ENCODE peak calls at places on chromosome 9, in nine cellular contexts. E is lower lobe of right lung; U is colonic mucosa; Q is testis; G is RWPE1; R is epithelial cell of prostate; B is stomach; J is neural progenitor cell; Z is CD8-positive, alpha-beta T cell. P is an unnamed sample.

GRCh38 chr9:94097788-94098413 is 13.6 kb downstream of the PTPDC1 start:
- DNase-seq in J (no peak), Z (no peak), R (peak; percentile 66), U (no peak), E (no peak), B (no peak), Q (no peak), G (peak; percentile 94), P (no peak)

GRCh38 chr9:131188986-131189385 is 63.6 kb downstream of the NUP214 start:
- DNase-seq in R (no peak), Q (no peak), B (no peak), J (no peak), Z (no peak), E (no peak), U (no peak), G (no peak), P (no peak)

GRCh38 chr9:16267336-16268036 is 603.0 kb downstream of the BNC2 start:
- DNase-seq in J (no peak), G (no peak), B (peak; percentile 51), Q (no peak), R (no peak), E (no peak), U (peak; percentile 20), Z (no peak), P (no peak)

GRCh38 chr9:123567013-123567412 is 211.0 kb downstream of the CRB2 start:
- DNase-seq in G (no peak), B (no peak), J (no peak), Z (no peak), R (no peak), U (no peak), Q (no peak), E (no peak), P (no peak)

GRCh38 chr9:134559013-134559412 is 82.6 kb upstream of the COL5A1 start:
- DNase-seq in G (no peak), B (no peak), U (no peak), Z (no peak), J (no peak), Q (no peak), R (no peak), E (no peak), P (no peak)

GRCh38 chr9:16344343-16344742 is 526.1 kb downstream of the BNC2 start:
- DNase-seq in Z (no peak), R (peak; percentile 31), B (no peak), J (no peak), E (no peak), G (peak; percentile 66), Q (no peak), U (no peak), P (no peak)

GRCh38 chr9:38694676-38695075 is 25.3 kb downstream of the FAM240B start:
- DNase-seq in J (no peak), U (no peak), E (no peak), B (no peak), R (no peak), Z (no peak), Q (no peak), G (no peak), P (peak; percentile 60)

GRCh38 chr9:136290508-136291000 is 13.3 kb downstream of the CCDC187 start:
- DNase-seq in U (no peak), J (no peak), Z (no peak), R (no peak), Q (no peak), E (no peak), G (no peak), B (no peak), P (no peak)

GRCh38 chr9:124352616-124353015 is 62.6 kb downstream of the PSMB7 start:
- DNase-seq in G (no peak), B (no peak), E (no peak), Q (no peak), U (no peak), Z (no peak), R (no peak), J (no peak), P (no peak)

GRCh38 chr9:77839459-77840140 is 191.5 kb upstream of the GNA14 start:
- DNase-seq in R (no peak), Z (no peak), U (no peak), J (no peak), Q (no peak), B (no peak), E (no peak), G (no peak), P (no peak)

GRCh38 chr9:106312913-106313312 is 550.1 kb upstream of the ZNF462 start:
- DNase-seq in Z (no peak), R (no peak), G (no peak), J (no peak), E (no peak), B (no peak), Q (no peak), U (no peak), P (no peak)

GRCh38 chr9:503881-504852 is 289.5 kb downstream of the DOCK8 start:
- DNase-seq in Q (peak; percentile 80), J (peak; percentile 94), Z (peak; percentile 59), G (peak; percentile 70), E (peak; percentile 87), U (peak; percentile 82), R (no peak), B (peak; percentile 87), P (peak; percentile 70)
- H3K27ac ChIP-seq in Q (peak within 1 kb of the TSS; percentile 81), J (no peak within 1 kb of the TSS), Z (peak within 1 kb of the TSS; percentile 3), G (peak within 1 kb of the TSS; percentile 83), E (peak within 1 kb of the TSS; percentile 81), U (peak within 1 kb of the TSS; percentile 84), R (peak within 1 kb of the TSS; percentile 61), B (peak within 1 kb of the TSS; percentile 96), P (peak within 1 kb of the TSS; percentile 82)

GRCh38 chr9:95316274-95316673 is 1.2 kb downstream of the FANCC start:
- DNase-seq in E (no peak), B (no peak), R (no peak), Q (no peak), U (no peak), J (peak; percentile 28), G (no peak), Z (no peak), P (no peak)
- H3K27ac ChIP-seq in E (peak overlapping the region; percentile 96), B (no peak overlapping the region), R (no peak overlapping the region), Q (peak overlapping the region; percentile 33), U (peak overlapping the region; percentile 96), J (peak overlapping the region; percentile 99), G (peak overlapping the region; percentile 100), Z (no peak overlapping the region), P (no peak overlapping the region)

DNA sequence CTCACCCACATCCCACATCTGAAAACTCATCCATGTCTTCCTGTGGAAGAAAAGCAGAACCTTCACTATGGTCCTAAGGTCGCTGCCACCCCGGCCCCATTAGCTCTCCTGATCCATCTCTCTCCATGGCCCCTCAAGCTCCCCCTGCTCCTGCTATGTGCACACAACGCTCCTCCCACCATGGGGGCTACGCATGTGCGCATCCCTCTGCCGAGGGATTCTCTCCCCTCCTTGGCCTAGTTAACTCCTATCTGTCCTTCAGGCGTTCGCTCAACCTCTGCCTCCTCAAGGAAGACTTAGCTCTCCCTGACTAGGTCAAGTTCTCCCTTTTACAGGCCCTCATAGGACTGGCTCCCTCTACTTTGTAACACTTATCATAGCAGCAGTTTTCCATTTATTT is 9.8 kb downstream of the AKNA start:
- DNase-seq in U (no peak), B (no peak), G (no peak), E (no peak), J (no peak), Q (no peak), R (no peak), Z (no peak), P (no peak)
- H3K27ac ChIP-seq in U (no peak overlapping the region), B (no peak overlapping the region), G (no peak overlapping the region), E (no peak overlapping the region), J (no peak overlapping the region), Q (no peak overlapping the region), R (no peak overlapping the region), Z (peak overlapping the region; percentile 31), P (no peak overlapping the region)

GRCh38 chr9:137663584-137663983 is 44.8 kb downstream of the EHMT1 start:
- DNase-seq in G (no peak), E (no peak), Q (no peak), U (no peak), Z (no peak), R (no peak), B (no peak), J (no peak), P (no peak)
- H3K27ac ChIP-seq in G (no peak overlapping the region), E (no peak overlapping the region), Q (no peak overlapping the region), U (no peak overlapping the region), Z (no peak overlapping the region), R (no peak overlapping the region), B (no peak overlapping the region), J (no peak overlapping the region), P (no peak overlapping the region)

DNA sequence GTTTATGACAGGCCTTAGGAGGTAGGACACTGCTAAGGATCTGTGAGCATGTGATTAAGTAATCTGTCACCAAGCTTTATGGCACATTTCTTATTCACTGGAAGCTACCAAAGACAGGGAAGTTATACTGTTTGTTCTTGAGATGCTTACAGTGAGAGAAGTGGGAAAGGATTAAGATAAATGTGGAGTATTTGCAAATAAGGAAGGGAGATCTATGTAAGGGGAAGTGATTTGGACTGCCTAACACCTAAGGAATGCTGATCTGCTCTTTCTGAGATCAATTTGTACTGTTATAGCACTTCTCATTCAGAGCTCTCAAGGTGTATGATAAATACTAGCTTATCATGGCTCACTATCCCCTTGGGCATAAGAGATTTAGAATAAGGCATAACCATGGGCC is 80.0 kb upstream of the NTRK2 start:
- DNase-seq in B (no peak), J (no peak), U (no peak), R (no peak), E (no peak), Q (no peak), G (no peak), Z (no peak), P (no peak)
- H3K27ac ChIP-seq in B (no peak overlapping the region), J (no peak overlapping the region), U (no peak overlapping the region), R (no peak overlapping the region), E (no peak overlapping the region), Q (no peak overlapping the region), G (no peak overlapping the region), Z (no peak overlapping the region), P (no peak overlapping the region)